ENCODE peak calls at places on chromosome 20, in eight cellular contexts. N is uterus, Q is stomach, C is nephron progenitor cell, W is neural crest cell, J is coronary artery, O is SK-N-SH, V is endothelial cell. P is an unnamed sample.
A peak's percentile ranks its signal among the peaks of the same experiment; 100 is the strongest.

GRCh38 chr20:23668477-23668951 is 20.3 kb downstream of the CST4 start:
- DNase-seq in Q (peak; percentile 50), N (peak; percentile 33), V (peak; percentile 69), W (peak; percentile 53), C (peak; percentile 69), J (no peak), O (peak; percentile 63), P (no peak)

GRCh38 chr20:2301164-2301622 is 5.4 kb downstream of the TGM3 start:
- DNase-seq in C (no peak), V (no peak), J (no peak), Q (no peak), W (no peak), O (no peak), N (no peak), P (no peak)

GRCh38 chr20:53224851-53225250 is 252.7 kb downstream of the TSHZ2 start:
- DNase-seq in N (no peak), V (no peak), J (no peak), O (no peak), W (no peak), Q (no peak), C (no peak), P (no peak)

GRCh38 chr20:35604444-35604750 is 11.2 kb upstream of the SPAG4 start:
- DNase-seq in C (no peak), Q (peak; percentile 51), O (peak; percentile 45), V (peak; percentile 43), W (no peak), N (no peak), J (peak; percentile 68), P (no peak)

GRCh38 chr20:34709044-34709835 is 5.1 kb downstream of the TP53INP2 start:
- DNase-seq in V (peak; percentile 65), C (peak; percentile 88), O (peak; percentile 92), J (peak; percentile 88), W (peak; percentile 91), N (peak; percentile 92), Q (peak; percentile 85), P (peak; percentile 92)

GRCh38 chr20:18904192-18904591 is 90.6 kb downstream of the SCP2D1 start:
- DNase-seq in V (no peak), O (no peak), W (no peak), Q (no peak), N (no peak), J (no peak), C (no peak), P (no peak)

GRCh38 chr20:43584448-43585138 is 6.1 kb upstream of the IFT52 start:
- DNase-seq in V (no peak), J (no peak), O (no peak), Q (no peak), W (no peak), N (no peak), C (no peak), P (no peak)

GRCh38 chr20:36777576-36777975 is 4.0 kb upstream of the DSN1 start:
- DNase-seq in O (no peak), W (no peak), V (no peak), Q (no peak), N (no peak), J (no peak), C (no peak), P (no peak)

GRCh38 chr20:46255440-46256104 is 52.7 kb downstream of the CDH22 start:
- DNase-seq in N (peak; percentile 45), J (no peak), W (no peak), V (peak; percentile 26), Q (peak; percentile 93), C (no peak), O (peak; percentile 68), P (no peak)

GRCh38 chr20:44552950-44553908 is 29.1 kb upstream of the PKIG start:
- DNase-seq in O (no peak), C (no peak), Q (no peak), W (no peak), J (no peak), N (no peak), V (no peak), P (no peak)

GRCh38 chr20:63767456-63767855 is 27.9 kb downstream of the SLC2A4RG start:
- DNase-seq in C (no peak), Q (no peak), J (no peak), N (no peak), O (no peak), V (no peak), W (no peak), P (no peak)

GRCh38 chr20:58195047-58195446 is 33.4 kb downstream of the ANKRD60 start:
- DNase-seq in C (no peak), O (no peak), J (no peak), Q (no peak), W (no peak), V (no peak), N (no peak), P (no peak)

GRCh38 chr20:54204063-54204462 is 3.8 kb upstream of the PFDN4 start:
- DNase-seq in C (no peak), Q (no peak), N (no peak), O (no peak), W (no peak), V (no peak), J (no peak), P (no peak)

GRCh38 chr20:47502271-47502730 is 614 bp downstream of the NCOA3 start:
- DNase-seq in O (no peak), W (peak; percentile 19), Q (no peak), V (no peak), C (peak; percentile 40), N (no peak), J (no peak), P (no peak)

DNA sequence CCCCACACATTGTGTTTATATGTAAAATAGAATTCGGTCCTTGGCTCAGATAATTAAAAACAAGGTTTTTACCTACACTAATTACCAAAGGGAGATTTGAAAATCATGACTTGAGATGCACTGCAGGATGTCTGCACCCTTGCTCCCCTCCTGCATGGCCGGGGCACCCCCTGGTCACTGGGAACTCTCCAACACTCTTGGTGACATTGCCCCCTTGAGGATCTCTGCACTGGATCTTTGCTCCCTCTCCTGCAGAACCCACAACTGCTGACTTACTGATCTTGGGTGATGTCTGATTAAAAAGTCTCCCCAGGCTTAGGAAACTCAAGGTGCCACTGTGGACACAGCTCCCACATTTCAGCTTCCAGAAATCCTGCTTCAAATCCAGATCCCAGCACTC is 17.1 kb upstream of the CSNK2A1 start:
- DNase-seq in J (no peak), Q (no peak), C (no peak), O (no peak), N (no peak), W (no peak), V (no peak), P (no peak)
- TF ChIP-seq CTCF in J (no peak), Q (no peak), C (no peak), O (no peak), N (no peak), W (no peak), V (no peak), P (no peak)

GRCh38 chr20:41889125-41889870 is 271.1 kb upstream of the CHD6 start:
- DNase-seq in V (no peak), J (no peak), C (no peak), N (no peak), Q (no peak), W (no peak), O (peak; percentile 47), P (no peak)
- TF ChIP-seq CTCF in V (no peak), J (no peak), C (no peak), N (peak; percentile 10), Q (no peak), W (peak; percentile 42), O (no peak), P (no peak)

DNA sequence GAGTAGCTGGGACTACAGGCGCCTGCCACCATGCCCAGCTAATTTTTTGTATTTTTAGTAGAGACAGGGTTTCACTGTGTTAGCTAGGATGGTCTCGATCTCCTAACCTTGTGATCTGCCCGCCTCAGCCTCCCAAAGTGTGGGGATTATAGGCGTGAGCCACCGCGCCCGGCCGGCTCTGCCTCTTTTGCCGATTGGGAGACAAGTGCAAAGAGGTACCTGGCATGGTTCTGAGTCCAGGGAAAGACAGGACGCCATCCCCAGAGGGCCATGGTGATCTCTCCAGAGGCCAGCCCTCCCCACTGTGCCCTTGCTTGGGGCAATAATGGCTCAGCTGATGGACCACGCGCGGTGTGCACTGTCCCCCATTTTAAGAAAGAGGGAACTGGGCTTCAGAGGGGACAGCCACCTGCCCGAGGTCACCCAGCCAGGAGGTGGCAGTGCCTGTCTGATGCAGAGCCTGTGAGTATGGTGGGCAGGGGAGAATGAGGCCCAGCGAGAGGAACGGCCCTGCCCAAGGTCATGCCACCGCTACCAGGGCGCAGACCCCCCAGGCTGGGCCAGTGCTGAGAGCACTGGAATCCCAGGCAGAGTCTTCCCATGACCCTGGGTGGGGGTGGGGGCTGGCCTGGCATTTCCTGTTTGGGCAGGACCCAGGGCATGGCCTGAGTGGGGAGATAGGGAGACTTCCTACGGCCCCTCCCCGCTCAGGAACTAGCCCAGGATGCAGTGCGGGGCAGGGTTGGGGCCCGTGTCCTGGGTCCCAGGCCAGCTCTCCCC is 61.0 kb downstream of the SNAI1 start:
- DNase-seq in Q (no peak), C (no peak), O (no peak), V (no peak), N (no peak), J (no peak), W (no peak), P (no peak)
- TF ChIP-seq CTCF in Q (no peak), C (no peak), O (no peak), V (no peak), N (no peak), J (no peak), W (no peak), P (no peak)

GRCh38 chr20:49046087-49046900 is at the start of gene CSE1L:
- DNase-seq in J (peak; percentile 94), N (peak; percentile 93), C (peak; percentile 95), O (peak; percentile 95), V (peak; percentile 97), W (peak; percentile 94), Q (peak; percentile 95), P (peak; percentile 98)
- TF ChIP-seq CTCF in J (no peak), N (peak; percentile 43), C (no peak), O (no peak), V (no peak), W (peak; percentile 37), Q (no peak), P (no peak)

P was measured in osteocyte.